ENCODE peak calls at places on chromosomes 2 and 18, in five cellular contexts. V, H, S, U and M are unnamed samples.

GRCh38 chr2:85131116-85131515 is 2.1 kb upstream of the TCF7L1 start:
- DNase-seq in V (no peak), S (no peak), U (peak), H (no peak), M (peak)

GRCh38 chr2:129812071-129812470 is 167.4 kb upstream of the RAB6C start:
- DNase-seq in S (no peak), V (no peak), U (no peak), H (peak), M (peak)

GRCh38 chr2:177348735-177349693 is 43.6 kb upstream of the AGPS start:
- DNase-seq in S (no peak), V (no peak), U (no peak), H (no peak), M (no peak)

GRCh38 chr2:112941753-112942653 is 31.0 kb downstream of the IL37 start:
- DNase-seq in H (peak), S (peak), U (peak), V (peak), M (peak)

GRCh38 chr18:69250305-69251151 is 150.2 kb upstream of the DOK6 start:
- DNase-seq in H (no peak), V (no peak), S (no peak), U (no peak), M (no peak)

GRCh38 chr2:8482432-8482831 is 199.4 kb upstream of the ID2 start:
- DNase-seq in V (no peak), S (no peak), U (no peak), H (no peak), M (no peak)

GRCh38 chr18:70462078-70462439 is 173.2 kb downstream of the SOCS6 start:
- DNase-seq in U (no peak), S (no peak), H (no peak), V (no peak), M (no peak)

GRCh38 chr18:58268849-58269248 is 224.8 kb downstream of the NEDD4L start:
- DNase-seq in S (no peak), U (no peak), V (peak), H (no peak), M (no peak)

GRCh38 chr2:149027602-149028250 is 10.8 kb upstream of the LYPD6B start:
- DNase-seq in S (no peak), V (no peak), H (no peak), U (peak), M (no peak)

GRCh38 chr2:121748202-121748601 is 7.2 kb upstream of the TSN start:
- DNase-seq in V (no peak), H (no peak), S (no peak), U (peak), M (no peak)

GRCh38 chr2:121740973-121741372 is 4.3 kb upstream of the NIFK start:
- DNase-seq in U (no peak), S (no peak), V (no peak), H (no peak), M (no peak)

GRCh38 chr2:121746071-121746578 is 9.3 kb upstream of the TSN start:
- DNase-seq in H (no peak), U (no peak), S (no peak), V (no peak), M (no peak)
- H3K27ac ChIP-seq in H (no peak), U (no peak), S (no peak), V (no peak), M (no peak)

DNA sequence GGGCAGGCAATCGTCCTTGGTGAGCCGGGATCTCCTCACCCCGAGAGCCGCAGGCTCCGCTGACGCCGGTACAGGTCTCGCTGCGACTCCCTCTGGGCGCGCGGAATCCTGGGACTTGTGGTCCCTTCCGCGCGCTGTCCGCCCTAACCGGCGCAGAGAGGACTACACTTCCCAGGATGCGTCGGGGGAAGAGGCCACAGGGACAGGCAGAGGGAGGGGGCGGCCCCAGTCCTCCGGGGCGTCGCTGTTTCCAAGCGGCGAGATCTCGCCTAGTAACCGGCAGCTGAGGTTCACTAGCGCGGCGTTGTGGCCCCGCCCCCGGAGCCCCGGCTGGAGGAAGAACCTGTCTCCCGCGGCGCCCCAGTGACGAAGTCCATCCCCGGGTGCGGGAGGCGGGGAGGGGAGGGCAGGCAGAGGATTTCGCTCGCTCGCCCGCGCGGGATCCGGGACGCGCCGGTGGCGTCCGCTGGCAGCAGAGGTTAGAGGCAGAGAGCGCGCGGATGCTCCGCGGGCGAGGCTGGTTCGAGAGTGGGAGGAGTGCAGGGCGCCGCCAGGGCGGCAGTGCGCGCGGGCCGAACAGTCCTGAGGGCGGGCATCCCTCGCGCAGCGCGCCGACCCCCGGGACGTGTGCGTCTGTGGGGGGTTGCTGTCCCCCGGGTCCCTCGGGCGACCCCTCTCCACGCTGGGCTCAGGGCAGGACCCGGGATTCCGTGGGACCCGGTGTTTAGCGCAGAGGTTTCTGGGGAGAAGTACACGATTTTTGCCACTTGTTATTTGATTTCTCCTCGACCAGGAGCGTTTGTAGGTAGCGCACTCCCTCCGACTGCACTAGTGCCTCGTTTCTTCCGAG is at the start of gene EML6:
- DNase-seq in U (peak), S (peak), V (peak), H (peak), M (peak)
- TF ChIP-seq CTCF in U (peak), S (peak), V (peak), H (peak), M (no peak)

GRCh38 chr2:96253006-96253405 is 12.8 kb downstream of the TMEM127 start:
- DNase-seq in U (no peak), H (no peak), V (no peak), S (no peak), M (no peak)
- H3K27ac ChIP-seq in U (no peak), H (no peak), V (no peak), S (no peak), M (no peak)

DNA sequence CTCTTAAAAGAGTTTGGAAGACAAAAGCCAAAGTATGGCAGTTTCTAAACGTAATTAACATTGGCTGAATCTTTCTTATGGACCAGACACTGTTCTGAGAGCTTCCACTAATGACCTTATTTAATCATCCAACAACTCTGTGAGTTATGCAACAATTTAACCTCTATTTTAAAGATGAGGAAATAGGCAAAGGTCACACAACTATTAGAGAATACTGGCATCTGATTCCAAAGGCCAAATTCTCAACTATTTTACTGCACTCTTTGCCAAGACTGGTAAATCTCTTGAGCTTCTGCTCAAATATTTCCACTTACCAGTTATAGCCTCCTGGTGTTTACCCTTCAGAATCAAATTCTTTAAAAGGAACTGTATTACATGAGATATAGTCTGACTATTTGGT is 42.1 kb upstream of the ERMN start:
- DNase-seq in U (no peak), V (no peak), S (no peak), H (no peak), M (no peak)
- TF ChIP-seq CTCF in U (no peak), V (no peak), S (no peak), H (no peak), M (no peak)

GRCh38 chr18:35508746-35509338 is 11.1 kb upstream of the INO80C start:
- DNase-seq in S (no peak), U (peak), V (no peak), H (no peak), M (no peak)
- H3K27ac ChIP-seq in S (no peak), U (no peak), V (no peak), H (no peak), M (no peak)

GRCh38 chr2:23460228-23460627 is 75.2 kb downstream of the KLHL29 start:
- DNase-seq in H (no peak), V (peak), S (no peak), U (no peak), M (no peak)
- TF ChIP-seq CTCF in H (no peak), V (peak), S (no peak), U (peak), M (no peak)

GRCh38 chr2:7377861-7378569 is 460.8 kb downstream of the RNF144A start:
- DNase-seq in U (peak), V (peak), S (peak), H (peak), M (peak)

GRCh38 chr2:7379799-7380198 is 462.6 kb downstream of the RNF144A start:
- DNase-seq in S (no peak), V (no peak), U (no peak), H (peak), M (no peak)

GRCh38 chr2:7373156-7373555 is 455.9 kb downstream of the RNF144A start:
- DNase-seq in H (peak), U (no peak), V (no peak), S (no peak), M (no peak)

GRCh38 chr2:7375901-7376300 is 458.7 kb downstream of the RNF144A start:
- DNase-seq in H (no peak), U (no peak), S (no peak), V (no peak), M (no peak)

GRCh38 chr2:7378642-7379041 is 461.4 kb downstream of the RNF144A start:
- DNase-seq in U (no peak), H (no peak), V (no peak), S (no peak), M (no peak)
- H3K27ac ChIP-seq in U (no peak), H (no peak), V (no peak), S (no peak), M (no peak)

GRCh38 chr2:203859030-203859854 is 8.3 kb upstream of the CTLA4 start:
- DNase-seq in H (no peak), V (no peak), S (no peak), U (no peak), M (no peak)

GRCh38 chr2:203857656-203858055 is 9.9 kb upstream of the CTLA4 start:
- DNase-seq in V (no peak), S (no peak), U (no peak), H (no peak), M (no peak)

GRCh38 chr2:203855274-203855673 is 12.3 kb upstream of the CTLA4 start:
- DNase-seq in H (no peak), S (no peak), U (no peak), V (no peak), M (no peak)

GRCh38 chr2:203861197-203861596 is 6.4 kb upstream of the CTLA4 start:
- DNase-seq in H (no peak), V (no peak), S (no peak), U (no peak), M (no peak)

DNA sequence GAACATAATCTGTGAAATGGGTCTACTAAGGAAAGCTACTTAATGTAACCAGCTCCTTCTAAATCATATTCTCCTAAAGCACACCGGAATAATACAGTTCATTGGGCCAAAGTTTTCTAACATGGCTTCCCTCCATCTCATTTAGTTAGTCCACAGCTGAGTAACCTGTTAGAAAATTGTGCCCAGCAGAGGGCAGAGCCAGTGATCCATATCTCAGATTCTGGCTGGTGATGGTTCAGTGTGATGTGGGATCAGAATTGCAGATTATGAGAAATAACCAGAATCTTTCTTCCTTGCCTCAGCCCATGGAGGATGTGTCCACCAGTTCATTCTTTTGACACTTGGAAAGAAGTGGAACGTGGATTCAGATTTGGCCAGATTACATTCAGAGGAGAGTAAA is 9.4 kb upstream of the CTLA4 start:
- DNase-seq in U (no peak), V (no peak), S (no peak), H (no peak), M (no peak)
- TF ChIP-seq CTCF in U (peak), V (no peak), S (no peak), H (no peak), M (no peak)